ENCODE peak calls at places on chromosomes 2 and 18, in four cellular contexts. One of them, this sample, is unnamed.

GRCh38 chr2:128424806-128425205 is 106.1 kb upstream of the HS6ST1 start:
- DNase-seq in K562: no peak
- DNase-seq in GM12878: no peak
- DNase-seq in HepG2: no peak
- DNase-seq in this sample: no peak

GRCh38 chr2:8679827-8680731 is 1.8 kb upstream of the ID2 start:
- DNase-seq in K562: no peak
- DNase-seq in GM12878: no peak
- DNase-seq in HepG2: peak; percentile 98
- DNase-seq in this sample: no peak

GRCh38 chr18:48452863-48453323 is 43.7 kb upstream of the ZBTB7C start:
- DNase-seq in K562: no peak
- DNase-seq in GM12878: no peak
- DNase-seq in HepG2: peak; percentile 85
- DNase-seq in this sample: no peak

GRCh38 chr2:113328043-113328442 is 49.3 kb upstream of the PAX8 start:
- DNase-seq in K562: no peak
- DNase-seq in GM12878: no peak
- DNase-seq in HepG2: no peak
- DNase-seq in this sample: no peak

GRCh38 chr18:3294435-3295080 is 32.6 kb downstream of the MYL12B start:
- DNase-seq in K562: peak; percentile 16
- DNase-seq in GM12878: no peak
- DNase-seq in HepG2: no peak
- DNase-seq in this sample: no peak

GRCh38 chr2:11343344-11343625 is 1.2 kb downstream of the ROCK2 start:
- DNase-seq in K562: no peak
- DNase-seq in GM12878: no peak
- DNase-seq in HepG2: no peak
- DNase-seq in this sample: no peak

GRCh38 chr18:24799176-24799575 is 338.7 kb downstream of the HRH4 start:
- DNase-seq in K562: no peak
- DNase-seq in GM12878: no peak
- DNase-seq in HepG2: no peak
- DNase-seq in this sample: no peak

GRCh38 chr18:77271720-77272481 is 22.3 kb downstream of the GALR1 start:
- DNase-seq in K562: no peak
- DNase-seq in GM12878: no peak
- DNase-seq in HepG2: no peak
- DNase-seq in this sample: no peak

GRCh38 chr2:62406573-62407043 is 99.4 kb downstream of the TMEM17 start:
- DNase-seq in K562: no peak
- DNase-seq in GM12878: peak; percentile 77
- DNase-seq in HepG2: peak; percentile 57
- DNase-seq in this sample: no peak

GRCh38 chr2:117958186-117958585 is 55.7 kb downstream of the CCDC93 start:
- DNase-seq in K562: no peak
- DNase-seq in GM12878: no peak
- DNase-seq in HepG2: no peak
- DNase-seq in this sample: no peak

GRCh38 chr2:40118622-40119021 is 333.3 kb downstream of the SLC8A1 start:
- DNase-seq in K562: no peak
- DNase-seq in GM12878: no peak
- DNase-seq in HepG2: no peak
- DNase-seq in this sample: no peak

GRCh38 chr2:1767939-1768691 is 23.8 kb upstream of the PXDN start:
- DNase-seq in K562: no peak
- DNase-seq in GM12878: no peak
- DNase-seq in HepG2: no peak
- DNase-seq in this sample: no peak

GRCh38 chr2:3432693-3433338 is 53.3 kb downstream of the TRAPPC12 start:
- DNase-seq in K562: no peak
- DNase-seq in GM12878: no peak
- DNase-seq in HepG2: no peak
- DNase-seq in this sample: no peak

GRCh38 chr2:30221531-30221930 is 9.8 kb upstream of the LBH start:
- DNase-seq in K562: no peak
- DNase-seq in GM12878: no peak
- DNase-seq in HepG2: no peak
- DNase-seq in this sample: no peak

GRCh38 chr2:30219886-30220478 is 11.4 kb upstream of the LBH start:
- DNase-seq in K562: no peak
- DNase-seq in GM12878: no peak
- DNase-seq in HepG2: no peak
- DNase-seq in this sample: no peak

GRCh38 chr2:30216157-30216556 is 15.2 kb upstream of the LBH start:
- DNase-seq in K562: no peak
- DNase-seq in GM12878: no peak
- DNase-seq in HepG2: no peak
- DNase-seq in this sample: no peak

GRCh38 chr2:30218814-30219213 is 12.5 kb upstream of the LBH start:
- DNase-seq in K562: no peak
- DNase-seq in GM12878: no peak
- DNase-seq in HepG2: no peak
- DNase-seq in this sample: no peak

GRCh38 chr2:30217644-30218361 is 13.5 kb upstream of the LBH start:
- DNase-seq in K562: no peak
- DNase-seq in GM12878: peak; percentile 48
- DNase-seq in HepG2: no peak
- DNase-seq in this sample: no peak
- TF ChIP-seq FOXM1 in K562: no peak
- TF ChIP-seq FOXM1 in GM12878: no peak
- TF ChIP-seq FOXM1 in HepG2: no peak
- TF ChIP-seq FOXM1 in this sample: no peak

DNA sequence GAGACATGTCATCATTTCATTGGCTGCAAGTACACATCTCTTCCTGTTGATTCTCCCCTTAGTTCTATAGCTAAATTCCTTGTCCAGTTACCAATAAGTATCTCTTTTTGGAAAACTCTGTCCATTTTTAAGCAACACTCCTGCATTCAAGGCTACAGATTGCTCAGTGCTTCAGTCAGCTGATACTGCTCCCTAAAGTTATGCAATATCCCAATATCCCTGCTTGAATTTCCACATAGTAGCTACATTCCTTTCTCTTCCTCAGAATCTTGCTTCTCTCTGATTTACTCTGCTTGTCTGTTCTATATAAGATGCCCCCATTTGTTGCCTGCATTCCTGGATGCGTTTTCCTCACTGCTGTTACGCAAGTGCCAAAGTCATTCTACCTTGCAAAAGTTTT is 109.8 kb downstream of the PARD3B start:
- DNase-seq in K562: no peak
- DNase-seq in GM12878: no peak
- DNase-seq in HepG2: no peak
- DNase-seq in this sample: no peak
- TF ChIP-seq SP1 in K562: no peak
- TF ChIP-seq SP1 in GM12878: no peak
- TF ChIP-seq SP1 in HepG2: no peak
- TF ChIP-seq SP1 in this sample: no peak

GRCh38 chr2:120470041-120470716 is 124.2 kb downstream of the INHBB start:
- DNase-seq in K562: no peak
- DNase-seq in GM12878: no peak
- DNase-seq in HepG2: peak; percentile 95
- DNase-seq in this sample: no peak
- TF ChIP-seq FOXK2 in K562: no peak
- TF ChIP-seq FOXK2 in GM12878: no peak
- TF ChIP-seq FOXK2 in HepG2: peak; percentile 78
- TF ChIP-seq FOXK2 in this sample: no peak

DNA sequence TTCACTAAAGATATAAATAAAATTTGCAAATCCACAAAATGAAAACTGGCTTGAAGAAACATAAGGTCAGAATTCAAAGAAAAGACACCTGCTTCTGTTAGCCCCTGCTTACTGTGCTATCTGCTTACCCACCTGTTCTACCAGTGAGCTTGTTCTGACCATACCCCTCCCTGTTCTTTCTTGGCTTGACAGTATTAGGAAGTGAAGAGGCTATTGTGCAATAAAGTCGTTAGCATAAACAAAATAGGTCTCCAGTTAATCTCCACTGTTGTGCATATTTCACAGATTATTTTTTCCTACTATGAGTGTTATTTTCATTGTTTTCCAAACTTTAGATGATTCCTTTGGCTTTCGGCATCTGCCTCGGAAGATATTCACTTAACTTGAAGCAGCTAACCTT is 322.1 kb downstream of the CCDC85A start:
- DNase-seq in K562: no peak
- DNase-seq in GM12878: no peak
- DNase-seq in HepG2: no peak
- DNase-seq in this sample: no peak
- TF ChIP-seq FOXM1 in K562: no peak
- TF ChIP-seq FOXM1 in GM12878: no peak
- TF ChIP-seq FOXM1 in HepG2: no peak
- TF ChIP-seq FOXM1 in this sample: no peak

This sample was measured in HEK293T.